ENCODE peak calls at places on chromosomes 2 and 18, in five cellular contexts. One of them, this sample, is unnamed. For H3K4me1, the result is how much of the 10 kb centered on the place peaks cover.

GRCh38 chr18:6547476-6547875 is 132.8 kb upstream of the L3MBTL4 start:
- DNase-seq in A549: no peak
- DNase-seq in Panc1: no peak
- DNase-seq in gastrocnemius medialis: no peak
- DNase-seq in lower lobe of right lung: no peak
- DNase-seq in this sample: no peak

GRCh38 chr2:212032536-212033219 is 505.9 kb downstream of the ERBB4 start:
- DNase-seq in A549: no peak
- DNase-seq in Panc1: no peak
- DNase-seq in gastrocnemius medialis: no peak
- DNase-seq in lower lobe of right lung: no peak
- DNase-seq in this sample: no peak

GRCh38 chr2:63729362-63729761 is 112.3 kb upstream of the UGP2 start:
- DNase-seq in A549: no peak
- DNase-seq in Panc1: no peak
- DNase-seq in gastrocnemius medialis: no peak
- DNase-seq in lower lobe of right lung: no peak
- DNase-seq in this sample: no peak

GRCh38 chr2:177754476-177754873 is 318.1 kb downstream of the PDE11A start:
- DNase-seq in A549: no peak
- DNase-seq in Panc1: no peak
- DNase-seq in gastrocnemius medialis: no peak
- DNase-seq in lower lobe of right lung: no peak
- DNase-seq in this sample: peak

GRCh38 chr2:83827618-83828017 is 631.5 kb downstream of the SUCLG1 start:
- DNase-seq in A549: no peak
- DNase-seq in Panc1: no peak
- DNase-seq in gastrocnemius medialis: no peak
- DNase-seq in lower lobe of right lung: no peak
- DNase-seq in this sample: no peak

GRCh38 chr2:240294514-240294913 is 140.9 kb upstream of the GPC1 start:
- DNase-seq in A549: no peak
- DNase-seq in Panc1: no peak
- DNase-seq in gastrocnemius medialis: no peak
- DNase-seq in lower lobe of right lung: no peak
- DNase-seq in this sample: no peak

GRCh38 chr2:202671317-202672035 is 36.7 kb downstream of the FAM117B start:
- DNase-seq in A549: no peak
- DNase-seq in Panc1: no peak
- DNase-seq in gastrocnemius medialis: no peak
- DNase-seq in lower lobe of right lung: no peak
- DNase-seq in this sample: no peak

GRCh38 chr2:227608469-227609338 is 5.9 kb downstream of the SCYGR3 start:
- DNase-seq in A549: no peak
- DNase-seq in Panc1: no peak
- DNase-seq in gastrocnemius medialis: no peak
- DNase-seq in lower lobe of right lung: no peak
- DNase-seq in this sample: no peak

GRCh38 chr2:121062493-121062892 is 222.5 kb downstream of the TFCP2L1 start:
- DNase-seq in A549: no peak
- DNase-seq in Panc1: no peak
- DNase-seq in gastrocnemius medialis: no peak
- DNase-seq in lower lobe of right lung: no peak
- DNase-seq in this sample: no peak

GRCh38 chr2:151973013-151973900 is 125.6 kb downstream of the CACNB4 start:
- DNase-seq in A549: no peak
- DNase-seq in Panc1: no peak
- DNase-seq in gastrocnemius medialis: no peak
- DNase-seq in lower lobe of right lung: no peak
- DNase-seq in this sample: no peak

GRCh38 chr2:179165356-179166000 is 99.2 kb downstream of the SESTD1 start:
- DNase-seq in A549: no peak
- DNase-seq in Panc1: no peak
- DNase-seq in gastrocnemius medialis: no peak
- DNase-seq in lower lobe of right lung: no peak
- DNase-seq in this sample: no peak

GRCh38 chr2:67448648-67449047 is 51.5 kb downstream of the ETAA1 start:
- DNase-seq in A549: no peak
- DNase-seq in Panc1: no peak
- DNase-seq in gastrocnemius medialis: no peak
- DNase-seq in lower lobe of right lung: no peak
- DNase-seq in this sample: no peak

GRCh38 chr2:48530033-48530804 is at the start of gene STON1:
- DNase-seq in A549: peak
- DNase-seq in Panc1: no peak
- DNase-seq in gastrocnemius medialis: no peak
- DNase-seq in lower lobe of right lung: peak
- DNase-seq in this sample: peak

GRCh38 chr2:19356545-19357382 is 1.7 kb downstream of the OSR1 start:
- DNase-seq in A549: no peak
- DNase-seq in Panc1: no peak
- DNase-seq in gastrocnemius medialis: no peak
- DNase-seq in lower lobe of right lung: no peak
- DNase-seq in this sample: no peak

GRCh38 chr2:725464-725863 is 48.3 kb upstream of the TMEM18 start:
- DNase-seq in A549: no peak
- DNase-seq in Panc1: no peak
- DNase-seq in gastrocnemius medialis: no peak
- DNase-seq in lower lobe of right lung: no peak
- DNase-seq in this sample: no peak

GRCh38 chr2:186862869-186863709 is 14.1 kb upstream of the ZSWIM2 start:
- DNase-seq in A549: peak
- DNase-seq in Panc1: no peak
- DNase-seq in gastrocnemius medialis: no peak
- DNase-seq in lower lobe of right lung: no peak
- DNase-seq in this sample: no peak

GRCh38 chr2:217853301-217853881 is 149.4 kb downstream of the TNS1 start:
- DNase-seq in A549: no peak
- DNase-seq in Panc1: no peak
- DNase-seq in gastrocnemius medialis: peak
- DNase-seq in lower lobe of right lung: no peak
- DNase-seq in this sample: peak

GRCh38 chr2:73981081-73981968 is 3.4 kb upstream of the TET3 start:
- DNase-seq in A549: peak
- DNase-seq in Panc1: no peak
- DNase-seq in gastrocnemius medialis: no peak
- DNase-seq in lower lobe of right lung: peak
- DNase-seq in this sample: no peak

GRCh38 chr2:216960926-216961325 is 101.1 kb upstream of the TNP1 start:
- DNase-seq in A549: no peak
- DNase-seq in Panc1: no peak
- DNase-seq in gastrocnemius medialis: no peak
- DNase-seq in lower lobe of right lung: no peak
- DNase-seq in this sample: no peak

GRCh38 chr2:43169091-43169936 is 57.1 kb downstream of the ZFP36L2 start:
- DNase-seq in A549: no peak
- DNase-seq in Panc1: no peak
- DNase-seq in gastrocnemius medialis: no peak
- DNase-seq in lower lobe of right lung: peak
- DNase-seq in this sample: peak

GRCh38 chr2:237705225-237705524 is 77.8 kb downstream of the LRRFIP1 start:
- DNase-seq in A549: no peak
- DNase-seq in Panc1: no peak
- DNase-seq in gastrocnemius medialis: no peak
- DNase-seq in lower lobe of right lung: no peak
- DNase-seq in this sample: no peak

GRCh38 chr2:120465012-120465700 is 119.2 kb downstream of the INHBB start:
- DNase-seq in A549: no peak
- DNase-seq in Panc1: no peak
- DNase-seq in gastrocnemius medialis: no peak
- DNase-seq in lower lobe of right lung: peak
- DNase-seq in this sample: no peak

GRCh38 chr2:198054299-198054698 is 249.9 kb downstream of the PLCL1 start:
- DNase-seq in A549: peak
- DNase-seq in Panc1: no peak
- DNase-seq in gastrocnemius medialis: no peak
- DNase-seq in lower lobe of right lung: no peak
- DNase-seq in this sample: no peak

GRCh38 chr18:32454667-32455066 is 16.0 kb downstream of the GAREM1 start:
- DNase-seq in A549: no peak
- DNase-seq in Panc1: no peak
- DNase-seq in gastrocnemius medialis: no peak
- DNase-seq in lower lobe of right lung: no peak
- DNase-seq in this sample: no peak

GRCh38 chr18:61823595-61823994 is 69.2 kb downstream of the RNF152 start:
- DNase-seq in A549: no peak
- DNase-seq in Panc1: no peak
- DNase-seq in gastrocnemius medialis: no peak
- DNase-seq in lower lobe of right lung: no peak
- DNase-seq in this sample: no peak

GRCh38 chr18:61820842-61821241 is 72.0 kb downstream of the RNF152 start:
- DNase-seq in A549: no peak
- DNase-seq in Panc1: no peak
- DNase-seq in gastrocnemius medialis: no peak
- DNase-seq in lower lobe of right lung: no peak
- DNase-seq in this sample: no peak

GRCh38 chr18:61824733-61825363 is 68.0 kb downstream of the RNF152 start:
- DNase-seq in A549: no peak
- DNase-seq in Panc1: no peak
- DNase-seq in gastrocnemius medialis: no peak
- DNase-seq in lower lobe of right lung: no peak
- DNase-seq in this sample: no peak

GRCh38 chr18:61821748-61822147 is 71.1 kb downstream of the RNF152 start:
- DNase-seq in A549: no peak
- DNase-seq in Panc1: no peak
- DNase-seq in gastrocnemius medialis: no peak
- DNase-seq in lower lobe of right lung: no peak
- DNase-seq in this sample: no peak

GRCh38 chr18:61822879-61823278 is 69.9 kb downstream of the RNF152 start:
- DNase-seq in A549: no peak
- DNase-seq in Panc1: no peak
- DNase-seq in gastrocnemius medialis: no peak
- DNase-seq in lower lobe of right lung: no peak
- DNase-seq in this sample: no peak
- H3K27ac ChIP-seq in A549: no peak
- H3K27ac ChIP-seq in Panc1: no peak
- H3K27ac ChIP-seq in gastrocnemius medialis: no peak
- H3K27ac ChIP-seq in lower lobe of right lung: no peak
- H3K27ac ChIP-seq in this sample: no peak

DNA sequence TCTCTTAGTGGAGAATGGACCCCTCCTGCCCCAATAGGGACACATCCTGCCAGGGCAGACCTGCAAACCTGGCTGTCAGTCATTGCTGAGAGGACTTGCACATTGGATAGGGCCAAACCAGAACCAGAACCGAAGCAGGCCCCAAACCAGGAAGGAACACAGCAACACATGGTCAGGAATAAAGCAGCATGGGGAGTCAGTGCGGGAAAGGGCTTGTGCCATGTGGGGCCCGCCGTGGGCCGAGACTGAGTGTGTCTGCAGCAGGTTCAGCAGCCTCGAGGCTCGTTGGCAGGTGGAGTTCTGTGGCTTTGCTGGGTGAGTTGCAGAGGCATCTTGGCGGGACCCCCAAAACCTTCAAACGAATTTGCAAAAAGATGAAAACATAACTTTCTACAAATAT is 45.0 kb upstream of the LDLRAD4 start:
- DNase-seq in A549: no peak
- DNase-seq in Panc1: no peak
- DNase-seq in gastrocnemius medialis: no peak
- DNase-seq in lower lobe of right lung: no peak
- DNase-seq in this sample: no peak
- H3K4me1 ChIP-seq in A549: under half
- H3K4me1 ChIP-seq in Panc1: under half
- H3K4me1 ChIP-seq in gastrocnemius medialis: under half
- H3K4me1 ChIP-seq in lower lobe of right lung: under half
- H3K4me1 ChIP-seq in this sample: under half

DNA sequence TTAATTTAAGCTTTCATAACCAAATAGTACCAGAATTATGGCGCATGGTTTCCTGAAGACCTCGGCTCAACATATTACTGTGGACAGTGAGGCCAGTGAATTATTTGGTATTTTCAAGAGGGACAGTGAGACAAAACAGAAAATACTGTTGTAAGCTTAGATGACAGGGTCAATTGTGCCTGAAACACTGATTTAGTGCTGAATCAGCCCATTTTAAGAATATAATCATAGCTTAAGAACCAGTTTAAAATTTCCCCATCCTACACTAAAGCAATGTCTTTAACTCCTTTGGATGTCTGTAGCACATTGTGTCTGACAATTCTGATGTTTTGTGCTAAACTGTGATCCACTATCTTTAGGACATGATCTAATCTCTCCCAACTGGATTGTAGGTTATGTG is 4.6 kb downstream of the ITGA6 start:
- DNase-seq in A549: no peak
- DNase-seq in Panc1: no peak
- DNase-seq in gastrocnemius medialis: no peak
- DNase-seq in lower lobe of right lung: no peak
- DNase-seq in this sample: no peak
- H3K27ac ChIP-seq in A549: no peak
- H3K27ac ChIP-seq in Panc1: no peak
- H3K27ac ChIP-seq in gastrocnemius medialis: peak
- H3K27ac ChIP-seq in lower lobe of right lung: no peak
- H3K27ac ChIP-seq in this sample: peak

GRCh38 chr18:44816449-44816848 is 135.8 kb downstream of the SETBP1 start:
- DNase-seq in A549: no peak
- DNase-seq in Panc1: no peak
- DNase-seq in gastrocnemius medialis: no peak
- DNase-seq in lower lobe of right lung: no peak
- DNase-seq in this sample: no peak

GRCh38 chr18:44813586-44813985 is 132.9 kb downstream of the SETBP1 start:
- DNase-seq in A549: no peak
- DNase-seq in Panc1: no peak
- DNase-seq in gastrocnemius medialis: no peak
- DNase-seq in lower lobe of right lung: no peak
- DNase-seq in this sample: no peak

GRCh38 chr18:44815108-44815507 is 134.4 kb downstream of the SETBP1 start:
- DNase-seq in A549: no peak
- DNase-seq in Panc1: no peak
- DNase-seq in gastrocnemius medialis: no peak
- DNase-seq in lower lobe of right lung: no peak
- DNase-seq in this sample: no peak

GRCh38 chr18:44818148-44818547 is 137.5 kb downstream of the SETBP1 start:
- DNase-seq in A549: no peak
- DNase-seq in Panc1: no peak
- DNase-seq in gastrocnemius medialis: no peak
- DNase-seq in lower lobe of right lung: no peak
- DNase-seq in this sample: no peak

GRCh38 chr18:44816028-44816427 is 135.3 kb downstream of the SETBP1 start:
- DNase-seq in A549: no peak
- DNase-seq in Panc1: no peak
- DNase-seq in gastrocnemius medialis: no peak
- DNase-seq in lower lobe of right lung: no peak
- DNase-seq in this sample: no peak
- H3K4me1 ChIP-seq in A549: under half
- H3K4me1 ChIP-seq in Panc1: under half
- H3K4me1 ChIP-seq in gastrocnemius medialis: under half
- H3K4me1 ChIP-seq in lower lobe of right lung: under half
- H3K4me1 ChIP-seq in this sample: under half

GRCh38 chr18:48137354-48138208 is 207.1 kb upstream of the SMAD2 start:
- DNase-seq in A549: no peak
- DNase-seq in Panc1: no peak
- DNase-seq in gastrocnemius medialis: no peak
- DNase-seq in lower lobe of right lung: no peak
- DNase-seq in this sample: no peak
- H3K27ac ChIP-seq in A549: no peak
- H3K27ac ChIP-seq in Panc1: no peak
- H3K27ac ChIP-seq in gastrocnemius medialis: no peak
- H3K27ac ChIP-seq in lower lobe of right lung: peak
- H3K27ac ChIP-seq in this sample: no peak